ENCODE peak calls at places on chromosomes 11 and 22, in nine cellular contexts. I, M, T, Y, V, X, N, C and H are unnamed samples.

GRCh38 chr11:64765291-64765803 is 5.6 kb upstream of the PYGM start:
- DNase-seq in I (no peak), M (no peak), T (no peak), Y (no peak), V (no peak), X (no peak), N (no peak), C (no peak), H (no peak)

GRCh38 chr22:26558246-26558895 is 31.6 kb downstream of the TPST2 start:
- DNase-seq in I (no peak), M (no peak), T (no peak), Y (peak; percentile 34), V (no peak), X (no peak), N (no peak), C (peak; percentile 67), H (no peak)

GRCh38 chr11:13923716-13924650 is 38.5 kb upstream of the SPON1 start:
- DNase-seq in I (no peak), M (no peak), T (no peak), Y (no peak), V (no peak), X (no peak), N (peak; percentile 27), C (no peak), H (no peak)

GRCh38 chr22:37735054-37735453 is 38.2 kb downstream of the TRIOBP start:
- DNase-seq in I (peak; percentile 75), M (no peak), T (peak; percentile 81), Y (peak; percentile 32), V (no peak), X (no peak), N (no peak), C (peak; percentile 84), H (no peak)

GRCh38 chr22:45334528-45334927 is 24.8 kb downstream of the FAM118A start:
- DNase-seq in I (no peak), M (no peak), T (no peak), Y (no peak), V (no peak), X (no peak), N (no peak), C (peak; percentile 59), H (no peak)

GRCh38 chr11:269146-269890 is 8.9 kb upstream of the NLRP6 start:
- DNase-seq in I (no peak), M (no peak), T (no peak), Y (peak; percentile 54), V (no peak), X (no peak), N (peak; percentile 86), C (no peak), H (peak; percentile 75)

GRCh38 chr11:85464283-85464682 is 162.9 kb downstream of the DLG2 start:
- DNase-seq in I (no peak), M (no peak), T (no peak), Y (no peak), V (no peak), X (no peak), N (no peak), C (no peak), H (no peak)

GRCh38 chr11:47007579-47007978 is 71.0 kb downstream of the CSTPP1 start:
- DNase-seq in I (no peak), M (no peak), T (no peak), Y (no peak), V (no peak), X (no peak), N (no peak), C (no peak), H (no peak)

GRCh38 chr11:34654491-34655334 is 33.8 kb downstream of the EHF start:
- DNase-seq in I (no peak), M (no peak), T (no peak), Y (peak; percentile 75), V (no peak), X (no peak), N (no peak), C (peak; percentile 88), H (no peak)

GRCh38 chr11:65432686-65433582 is 10.3 kb downstream of the NEAT1 start:
- DNase-seq in I (peak; percentile 38), M (peak; percentile 3), T (no peak), Y (peak; percentile 62), V (no peak), X (no peak), N (peak; percentile 55), C (no peak), H (peak; percentile 65)

GRCh38 chr11:104105155-104105554 is 58.8 kb downstream of the PDGFD start:
- DNase-seq in I (no peak), M (no peak), T (no peak), Y (peak; percentile 10), V (no peak), X (no peak), N (no peak), C (no peak), H (no peak)

GRCh38 chr11:125070699-125071254 is 7.7 kb downstream of the SLC37A2 start:
- DNase-seq in I (no peak), M (peak; percentile 66), T (no peak), Y (peak; percentile 90), V (no peak), X (peak; percentile 45), N (no peak), C (peak; percentile 87), H (no peak)

GRCh38 chr22:45308624-45309421 is 911 bp upstream of the FAM118A start:
- DNase-seq in I (no peak), M (peak; percentile 42), T (no peak), Y (no peak), V (no peak), X (no peak), N (no peak), C (no peak), H (no peak)

GRCh38 chr11:31809543-31809856 is 1.6 kb downstream of the PAX6 start:
- DNase-seq in I (no peak), M (no peak), T (no peak), Y (no peak), V (no peak), X (no peak), N (no peak), C (no peak), H (no peak)

GRCh38 chr22:22691716-22692701 is 47.6 kb downstream of the GGTLC2 start:
- DNase-seq in I (no peak), M (no peak), T (no peak), Y (peak; percentile 44), V (no peak), X (no peak), N (no peak), C (no peak), H (no peak)

DNA sequence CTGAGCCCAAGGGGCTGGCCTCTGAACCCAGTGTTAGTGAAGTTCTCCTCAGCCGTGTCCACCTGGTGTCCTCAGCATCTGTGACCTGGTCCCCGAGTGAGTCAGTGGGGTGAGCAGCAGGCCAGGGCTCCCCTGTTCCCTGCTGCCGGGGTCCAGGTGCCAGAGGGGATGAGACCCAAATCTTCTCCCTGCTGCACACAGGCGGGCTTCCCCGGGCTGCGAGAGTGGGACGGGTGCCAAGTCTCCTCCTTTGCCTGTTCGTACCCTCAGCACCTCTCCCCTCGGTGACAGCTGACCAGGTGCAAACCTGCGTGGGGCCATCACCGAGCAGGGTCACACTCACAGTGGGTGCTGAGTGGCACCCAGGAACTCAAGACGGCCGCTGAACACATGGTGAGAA is 514.6 kb downstream of the TBC1D22A start:
- DNase-seq in I (no peak), M (no peak), T (peak; percentile 75), Y (no peak), V (no peak), X (no peak), N (no peak), C (peak; percentile 33), H (no peak)
- H3K9me3 ChIP-seq in I (no peaks in the 10 kb centered on the region), M (no peaks in the 10 kb centered on the region), T (no peaks in the 10 kb centered on the region), Y (no peaks in the 10 kb centered on the region), V (no peaks in the 10 kb centered on the region), X (no peaks in the 10 kb centered on the region), N (no peaks in the 10 kb centered on the region), C (no peaks in the 10 kb centered on the region), H (no peaks in the 10 kb centered on the region)

GRCh38 chr11:111833524-111833923 is 37.9 kb downstream of the ALG9 start:
- DNase-seq in I (no peak), M (no peak), T (no peak), Y (peak; percentile 41), V (no peak), X (no peak), N (no peak), C (no peak), H (no peak)
- H3K36me3 ChIP-seq in I (peaks cover 28% of the 10 kb centered on the region), M (peaks cover 32% of the 10 kb centered on the region), T (peaks cover 9% of the 10 kb centered on the region), Y (peaks cover 12% of the 10 kb centered on the region), V (peaks cover 11% of the 10 kb centered on the region), X (peaks cover 2% of the 10 kb centered on the region), N (peaks cover 7% of the 10 kb centered on the region), C (no peaks in the 10 kb centered on the region), H (peaks cover 49% of the 10 kb centered on the region)

DNA sequence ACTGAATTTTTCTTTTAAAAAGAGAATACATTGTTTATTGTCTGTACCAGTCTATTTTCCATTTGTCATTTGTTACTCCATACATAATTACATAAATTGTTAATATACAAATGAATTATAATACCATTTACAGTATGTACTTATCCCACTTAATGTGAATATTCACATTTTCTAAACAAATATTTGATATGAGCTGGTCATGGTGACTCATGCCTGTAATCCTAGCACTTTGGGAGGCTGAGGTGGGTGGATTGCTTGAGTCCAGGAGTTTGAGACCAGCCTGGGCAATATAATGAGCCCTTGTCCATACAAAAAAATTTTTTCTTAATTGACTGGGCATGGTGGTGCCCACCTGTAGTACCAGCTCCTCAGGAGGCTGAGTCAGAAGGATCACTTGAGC is 6.8 kb downstream of the SC5D start:
- DNase-seq in I (no peak), M (no peak), T (no peak), Y (no peak), V (no peak), X (no peak), N (no peak), C (no peak), H (no peak)
- H3K4me1 ChIP-seq in I (peaks cover 79% of the 10 kb centered on the region), M (no peaks in the 10 kb centered on the region), T (no peaks in the 10 kb centered on the region), Y (peaks cover 1% of the 10 kb centered on the region), V (peaks cover 18% of the 10 kb centered on the region), X (peaks cover 26% of the 10 kb centered on the region), N (no peaks in the 10 kb centered on the region), C (peaks cover 53% of the 10 kb centered on the region), H (no peaks in the 10 kb centered on the region)

GRCh38 chr22:49419661-49420060 is 408.0 kb downstream of the BRD1 start:
- DNase-seq in I (no peak), M (no peak), T (no peak), Y (no peak), V (no peak), X (no peak), N (no peak), C (no peak), H (no peak)

GRCh38 chr22:49417326-49417725 is 410.3 kb downstream of the BRD1 start:
- DNase-seq in I (no peak), M (no peak), T (no peak), Y (no peak), V (no peak), X (no peak), N (no peak), C (no peak), H (no peak)

GRCh38 chr22:49418341-49418894 is 409.3 kb downstream of the BRD1 start:
- DNase-seq in I (no peak), M (no peak), T (no peak), Y (no peak), V (no peak), X (no peak), N (no peak), C (no peak), H (no peak)

GRCh38 chr22:49418943-49419342 is 408.7 kb downstream of the BRD1 start:
- DNase-seq in I (no peak), M (no peak), T (no peak), Y (no peak), V (no peak), X (no peak), N (no peak), C (no peak), H (no peak)

DNA sequence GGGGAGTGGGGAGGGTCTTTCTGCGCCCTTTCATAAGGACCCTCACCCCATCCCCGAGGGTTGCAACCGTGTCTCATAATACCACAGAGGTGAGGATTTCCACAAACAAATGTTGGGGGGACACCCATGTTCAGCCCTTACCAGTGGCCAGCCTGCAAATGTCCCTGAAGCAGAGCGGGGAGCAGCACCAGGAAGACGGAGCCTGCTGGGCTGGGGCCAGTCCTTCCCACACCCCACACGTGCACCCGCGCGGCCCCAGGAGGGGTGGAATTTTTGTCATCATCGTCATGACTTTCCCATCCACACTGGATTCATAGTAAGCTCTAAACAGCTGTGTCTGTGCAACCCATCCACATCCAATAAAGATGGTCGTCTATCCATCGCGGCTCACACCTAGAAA is 409.8 kb downstream of the BRD1 start:
- DNase-seq in I (no peak), M (no peak), T (no peak), Y (no peak), V (no peak), X (no peak), N (no peak), C (no peak), H (no peak)
- H3K9me3 ChIP-seq in I (no peaks in the 10 kb centered on the region), M (no peaks in the 10 kb centered on the region), T (peaks cover 4% of the 10 kb centered on the region), Y (no peaks in the 10 kb centered on the region), V (no peaks in the 10 kb centered on the region), X (peaks cover 8% of the 10 kb centered on the region), N (no peaks in the 10 kb centered on the region), C (no peaks in the 10 kb centered on the region), H (no peaks in the 10 kb centered on the region)